ENCODE peak calls at places on chromosomes 6 and 20, in four cellular contexts. N is H9, W is IMR-90, S is H1. I is an unnamed sample.
A peak's percentile ranks its signal among the peaks of the same experiment; 100 is the strongest.

GRCh38 chr6:14371530-14371929 is 254.0 kb downstream of the CD83 start:
- DNase-seq in W (no peak), S (no peak), N (no peak), I (no peak)

GRCh38 chr20:4782373-4782772 is 60.7 kb downstream of the PRND start:
- DNase-seq in W (no peak), N (no peak), S (no peak), I (no peak)

GRCh38 chr6:26311012-26311384 is 54.0 kb upstream of the BTN3A2 start:
- DNase-seq in N (no peak), W (peak; percentile 59), S (no peak), I (peak; percentile 76)

GRCh38 chr6:136763716-136764521 is 28.4 kb downstream of the MAP3K5 start:
- DNase-seq in N (no peak), S (no peak), W (no peak), I (no peak)

GRCh38 chr20:662289-663192 is 9.5 kb upstream of the SRXN1 start:
- DNase-seq in S (no peak), N (no peak), W (no peak), I (no peak)

GRCh38 chr20:1335961-1336698 is 7.2 kb upstream of the SDCBP2 start:
- DNase-seq in S (no peak), N (peak; percentile 8), W (no peak), I (no peak)

GRCh38 chr6:46269447-46270229 is 98.9 kb upstream of the ENPP5 start:
- DNase-seq in W (no peak), N (no peak), S (no peak), I (no peak)

GRCh38 chr6:139881728-139882211 is 507.3 kb upstream of the CITED2 start:
- DNase-seq in N (peak; percentile 53), W (peak; percentile 53), S (no peak), I (peak; percentile 83)

GRCh38 chr6:154039231-154039842 is at the start of gene OPRM1:
- DNase-seq in S (peak; percentile 73), N (peak; percentile 92), W (no peak), I (peak; percentile 86)

GRCh38 chr6:36129889-36130671 is at the start of gene MAPK13:
- DNase-seq in W (peak; percentile 40), S (no peak), N (peak; percentile 59), I (peak; percentile 19)

GRCh38 chr6:166313255-166314070 is 5.3 kb upstream of the PRR18 start:
- DNase-seq in S (no peak), W (peak; percentile 45), N (peak; percentile 75), I (peak; percentile 71)

GRCh38 chr6:52595796-52596130 is 18.9 kb upstream of the TRAM2 start:
- DNase-seq in W (no peak), S (no peak), N (no peak), I (no peak)

GRCh38 chr6:52596371-52597028 is 19.6 kb upstream of the TRAM2 start:
- DNase-seq in N (no peak), W (peak; percentile 84), S (no peak), I (no peak)

GRCh38 chr6:52598123-52598823 is 21.4 kb upstream of the TRAM2 start:
- DNase-seq in N (peak; percentile 89), W (peak; percentile 74), S (peak; percentile 58), I (peak; percentile 96)

GRCh38 chr6:52597738-52598122 is 20.9 kb upstream of the TRAM2 start:
- DNase-seq in W (no peak), S (no peak), N (no peak), I (no peak)

DNA sequence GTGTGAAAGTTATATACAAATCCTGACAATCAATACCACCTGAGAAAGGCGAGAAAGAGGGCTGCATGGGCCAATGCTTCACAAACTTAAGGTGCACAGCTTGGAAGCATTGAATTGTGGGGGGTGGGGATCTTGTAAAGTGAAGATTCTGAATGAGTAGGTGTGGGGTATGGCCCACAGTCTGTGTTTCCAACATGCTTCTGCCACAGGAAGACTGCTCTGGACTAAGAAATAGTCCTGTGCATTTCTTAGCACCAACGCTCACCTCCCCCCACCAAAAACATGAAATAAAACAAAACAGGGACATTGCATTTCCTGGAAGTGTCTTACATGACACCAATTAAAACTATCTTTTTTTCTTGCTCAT is 21.9 kb upstream of the TRAM2 start:
- DNase-seq in S (no peak), W (no peak), N (no peak), I (no peak)
- H4K5ac ChIP-seq in S (no peak overlapping the region), W (no peak overlapping the region), N (peak overlapping the region; percentile 15), I (no peak overlapping the region)

DNA sequence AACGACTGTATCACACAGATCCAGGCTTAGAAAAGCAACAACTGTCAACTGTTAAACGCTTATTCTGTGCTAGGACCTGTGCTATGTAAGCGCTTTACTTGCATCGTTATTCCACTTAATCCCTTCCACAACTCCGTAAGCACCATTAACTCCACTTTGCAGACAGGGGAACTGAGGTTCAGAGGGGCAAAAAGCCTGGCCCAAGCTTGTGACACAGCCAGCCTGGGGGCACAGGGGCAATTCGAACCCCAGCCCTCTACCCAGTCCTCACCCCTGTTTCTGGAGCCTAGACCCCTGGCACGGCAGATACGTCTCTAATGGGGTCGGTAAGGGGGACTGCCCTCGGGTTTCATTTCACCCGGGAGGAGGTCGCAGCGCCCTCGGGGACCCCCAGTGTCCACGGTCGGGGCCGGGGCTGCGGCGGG is 428 bp downstream of the DSN1 start:
- DNase-seq in S (no peak), N (no peak), W (no peak), I (no peak)
- H3K56ac ChIP-seq in S (peak overlapping the region; percentile 90), N (no peak overlapping the region), W (peak overlapping the region; percentile 23), I (peak overlapping the region; percentile 93)

GRCh38 chr6:63708631-63709030 is 73.0 kb downstream of the PHF3 start:
- DNase-seq in N (no peak), S (no peak), W (no peak), I (no peak)

GRCh38 chr6:63705707-63706106 is 70.1 kb downstream of the PHF3 start:
- DNase-seq in S (no peak), W (no peak), N (no peak), I (no peak)

GRCh38 chr6:63709148-63709547 is 73.5 kb downstream of the PHF3 start:
- DNase-seq in N (no peak), S (no peak), W (no peak), I (no peak)

GRCh38 chr6:63706630-63707029 is 71.0 kb downstream of the PHF3 start:
- DNase-seq in N (no peak), S (no peak), W (no peak), I (no peak)
- H4K5ac ChIP-seq in N (no peak overlapping the region), S (no peak overlapping the region), W (no peak overlapping the region), I (no peak overlapping the region)

DNA sequence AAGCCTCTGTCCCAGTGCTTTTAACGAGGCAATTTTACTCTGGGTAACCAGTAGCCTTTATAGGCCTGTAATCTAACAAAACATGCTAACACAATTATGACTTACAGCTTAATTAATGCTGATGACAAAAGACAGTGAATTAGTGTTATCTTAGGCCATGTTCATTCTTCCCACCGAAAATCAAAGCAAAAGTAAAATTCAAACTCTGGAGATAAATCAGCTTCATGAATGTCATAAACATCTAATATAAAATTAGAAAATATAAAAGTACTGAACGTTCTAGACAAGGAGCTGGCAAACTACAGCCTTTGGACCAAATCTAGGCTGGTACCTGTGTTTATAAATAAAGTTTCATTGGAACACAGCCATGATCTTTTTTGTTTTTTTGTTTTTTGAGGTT is 18.6 kb upstream of the COL21A1 start:
- DNase-seq in W (no peak), N (no peak), S (no peak), I (no peak)
- H3K56ac ChIP-seq in W (no peak overlapping the region), N (no peak overlapping the region), S (no peak overlapping the region), I (no peak overlapping the region)

DNA sequence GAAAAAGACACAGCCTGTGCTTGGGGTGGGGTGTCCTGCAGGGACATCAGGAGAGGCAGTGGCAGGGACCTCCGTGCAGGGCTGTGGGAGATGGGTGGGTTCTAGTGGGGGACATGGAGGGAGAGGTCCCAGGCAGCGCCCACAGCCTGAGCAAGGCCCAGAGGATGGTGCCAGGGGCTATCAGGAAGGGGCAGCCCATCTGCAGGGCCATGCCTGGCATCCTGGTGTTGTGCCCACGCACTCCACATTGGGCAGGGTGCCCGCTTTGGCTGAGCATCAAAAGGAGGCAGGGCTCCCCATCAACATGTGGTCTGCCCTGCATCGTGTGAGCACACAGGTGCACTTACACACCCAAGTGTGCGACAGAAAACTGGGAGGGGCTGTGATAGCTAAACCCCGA is 184.3 kb upstream of the SNX9 start:
- DNase-seq in S (no peak), N (no peak), W (no peak), I (no peak)
- H4K5ac ChIP-seq in S (no peak overlapping the region), N (no peak overlapping the region), W (no peak overlapping the region), I (no peak overlapping the region)

GRCh38 chr20:34093895-34094294 is 18.1 kb downstream of the EIF2S2 start:
- DNase-seq in S (no peak), N (no peak), W (no peak), I (no peak)

GRCh38 chr20:34090645-34091044 is 21.4 kb downstream of the EIF2S2 start:
- DNase-seq in W (no peak), N (no peak), S (no peak), I (no peak)

GRCh38 chr20:34089655-34090324 is 22.3 kb downstream of the EIF2S2 start:
- DNase-seq in W (no peak), N (no peak), S (no peak), I (no peak)

GRCh38 chr20:34088871-34089479 is 23.1 kb downstream of the EIF2S2 start:
- DNase-seq in N (no peak), W (no peak), S (no peak), I (no peak)

DNA sequence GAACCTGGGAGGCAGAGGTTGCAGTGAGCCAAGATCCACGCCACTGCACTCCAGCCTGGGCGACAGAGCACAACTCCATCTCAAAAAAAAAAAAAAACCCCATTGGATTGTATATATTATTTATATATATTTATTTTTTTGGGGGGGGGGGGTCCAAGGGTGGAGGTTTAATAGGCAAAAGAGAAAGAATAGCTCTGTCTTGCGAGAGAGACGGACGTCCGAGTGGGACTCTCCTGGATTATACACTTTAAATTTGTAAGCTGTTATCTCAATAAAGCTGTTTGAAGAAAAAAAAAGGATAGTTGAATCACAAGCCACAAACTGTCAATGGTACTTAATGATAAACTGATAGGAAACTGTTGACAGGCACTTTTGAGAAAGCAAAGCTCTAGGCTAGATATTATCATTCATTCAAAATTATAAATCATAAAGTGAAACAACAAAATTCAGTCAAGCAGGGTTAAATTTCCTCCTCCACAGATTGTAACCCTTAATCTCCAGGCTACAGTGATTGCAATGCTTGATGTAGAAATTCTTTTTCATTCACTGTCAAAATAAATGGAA is 20.3 kb downstream of the EIF2S2 start:
- DNase-seq in W (no peak), N (no peak), S (no peak), I (no peak)
- H3K56ac ChIP-seq in W (no peak overlapping the region), N (no peak overlapping the region), S (no peak overlapping the region), I (no peak overlapping the region)

DNA sequence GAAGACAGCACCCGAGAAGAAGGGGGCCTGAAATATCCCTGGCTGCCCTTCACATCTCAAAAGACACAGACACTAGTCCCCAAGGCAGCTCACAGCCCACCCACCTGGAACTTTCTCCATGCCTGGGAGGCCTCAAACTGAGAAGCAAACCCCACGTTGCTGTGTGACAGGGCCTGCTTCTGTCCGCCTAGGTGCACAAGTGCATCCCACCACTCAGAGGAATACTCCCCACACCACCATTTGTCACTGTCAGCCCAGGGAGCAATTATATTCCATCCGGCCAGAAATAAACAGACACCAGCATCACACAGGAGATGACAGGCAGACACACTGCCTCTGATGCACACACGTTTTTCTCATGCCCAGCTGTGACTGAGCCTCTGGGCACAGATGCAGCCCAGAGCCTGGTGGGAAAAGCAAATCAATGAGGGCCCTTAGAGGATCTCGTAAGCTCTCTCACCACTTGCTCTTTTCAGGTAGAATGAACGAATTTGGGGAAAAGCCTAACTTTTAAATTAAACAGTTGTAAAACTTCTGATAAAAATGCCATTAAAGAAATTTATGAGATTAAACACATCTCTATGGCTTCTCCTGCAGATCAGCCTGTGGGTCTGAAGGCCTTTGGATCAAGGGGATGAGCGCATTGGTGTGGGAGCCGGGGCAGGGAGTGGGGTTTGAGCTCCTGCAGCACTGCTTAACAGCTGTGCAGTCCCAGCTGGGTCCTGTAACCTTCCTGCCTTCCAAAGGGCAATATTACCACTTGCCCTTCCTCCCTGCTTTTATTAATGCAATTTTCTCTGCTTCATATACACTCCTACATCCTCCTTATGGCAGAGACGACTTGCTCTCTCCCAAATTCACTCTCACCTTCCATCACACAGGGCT is 624.4 kb downstream of the PTPRT start:
- DNase-seq in W (no peak), S (no peak), N (no peak), I (no peak)
- H4K5ac ChIP-seq in W (no peak overlapping the region), S (no peak overlapping the region), N (no peak overlapping the region), I (no peak overlapping the region)

I was measured in mesendoderm.